ENCODE peak calls at places on chromosomes 6 and 20, in six cellular contexts. One of them, this sample, is unnamed.

GRCh38 chr6:88004707-88005106 is 42.9 kb upstream of the SPACA1 start:
- DNase-seq in uterus: no peak
- DNase-seq in mesendoderm: no peak
- DNase-seq in tibial artery: no peak
- DNase-seq in neural progenitor cell: no peak
- DNase-seq in psoas muscle: no peak
- DNase-seq in this sample: no peak

GRCh38 chr20:16580127-16580526 is 6.9 kb upstream of the KIF16B start:
- DNase-seq in uterus: no peak
- DNase-seq in mesendoderm: no peak
- DNase-seq in tibial artery: no peak
- DNase-seq in neural progenitor cell: peak; percentile 73
- DNase-seq in psoas muscle: no peak
- DNase-seq in this sample: no peak

GRCh38 chr20:34180460-34181108 is 60.6 kb upstream of the ASIP start:
- DNase-seq in uterus: no peak
- DNase-seq in mesendoderm: no peak
- DNase-seq in tibial artery: no peak
- DNase-seq in neural progenitor cell: no peak
- DNase-seq in psoas muscle: no peak
- DNase-seq in this sample: no peak

GRCh38 chr6:28208180-28208659 is 16.9 kb upstream of the ZSCAN9 start:
- DNase-seq in uterus: no peak
- DNase-seq in mesendoderm: peak; percentile 65
- DNase-seq in tibial artery: no peak
- DNase-seq in neural progenitor cell: peak; percentile 71
- DNase-seq in psoas muscle: no peak
- DNase-seq in this sample: no peak

GRCh38 chr6:41939848-41940758 is 1.5 kb downstream of the CCND3 start:
- DNase-seq in uterus: no peak
- DNase-seq in mesendoderm: peak; percentile 59
- DNase-seq in tibial artery: no peak
- DNase-seq in neural progenitor cell: peak; percentile 52
- DNase-seq in psoas muscle: no peak
- DNase-seq in this sample: no peak

GRCh38 chr6:144544266-144544830 is 259.2 kb downstream of the UTRN start:
- DNase-seq in uterus: no peak
- DNase-seq in mesendoderm: no peak
- DNase-seq in tibial artery: no peak
- DNase-seq in neural progenitor cell: no peak
- DNase-seq in psoas muscle: no peak
- DNase-seq in this sample: no peak

GRCh38 chr6:28474441-28475219 is 31.3 kb upstream of the ZSCAN23 start:
- DNase-seq in uterus: peak; percentile 22
- DNase-seq in mesendoderm: peak; percentile 94
- DNase-seq in tibial artery: no peak
- DNase-seq in neural progenitor cell: peak; percentile 78
- DNase-seq in psoas muscle: no peak
- DNase-seq in this sample: no peak

GRCh38 chr20:54162378-54162777 is 11.4 kb downstream of the CYP24A1 start:
- DNase-seq in uterus: no peak
- DNase-seq in mesendoderm: no peak
- DNase-seq in tibial artery: no peak
- DNase-seq in neural progenitor cell: no peak
- DNase-seq in psoas muscle: no peak
- DNase-seq in this sample: no peak

GRCh38 chr6:121651420-121651819 is 216.0 kb downstream of the GJA1 start:
- DNase-seq in uterus: no peak
- DNase-seq in mesendoderm: no peak
- DNase-seq in tibial artery: no peak
- DNase-seq in neural progenitor cell: no peak
- DNase-seq in psoas muscle: no peak
- DNase-seq in this sample: no peak

GRCh38 chr6:44041461-44042260 is 85.6 kb downstream of the MRPL14 start:
- DNase-seq in uterus: peak; percentile 91
- DNase-seq in mesendoderm: peak; percentile 98
- DNase-seq in tibial artery: peak; percentile 31
- DNase-seq in neural progenitor cell: no peak
- DNase-seq in psoas muscle: peak; percentile 52
- DNase-seq in this sample: peak; percentile 58

GRCh38 chr20:6892729-6893128 is 125.2 kb downstream of the BMP2 start:
- DNase-seq in uterus: no peak
- DNase-seq in mesendoderm: no peak
- DNase-seq in tibial artery: no peak
- DNase-seq in neural progenitor cell: no peak
- DNase-seq in psoas muscle: no peak
- DNase-seq in this sample: no peak

GRCh38 chr6:110329729-110330436 is 28.3 kb downstream of the METTL24 start:
- DNase-seq in uterus: no peak
- DNase-seq in mesendoderm: no peak
- DNase-seq in tibial artery: no peak
- DNase-seq in neural progenitor cell: no peak
- DNase-seq in psoas muscle: no peak
- DNase-seq in this sample: no peak

GRCh38 chr20:37123441-37123840 is 27.6 kb upstream of the RBL1 start:
- DNase-seq in uterus: no peak
- DNase-seq in mesendoderm: no peak
- DNase-seq in tibial artery: no peak
- DNase-seq in neural progenitor cell: no peak
- DNase-seq in psoas muscle: no peak
- DNase-seq in this sample: no peak

GRCh38 chr20:56171087-56172012 is 77.2 kb upstream of the MC3R start:
- DNase-seq in uterus: no peak
- DNase-seq in mesendoderm: peak; percentile 64
- DNase-seq in tibial artery: no peak
- DNase-seq in neural progenitor cell: peak; percentile 22
- DNase-seq in psoas muscle: no peak
- DNase-seq in this sample: no peak

GRCh38 chr6:125953502-125953875 is 3.1 kb upstream of the HINT3 start:
- DNase-seq in uterus: no peak
- DNase-seq in mesendoderm: peak; percentile 68
- DNase-seq in tibial artery: no peak
- DNase-seq in neural progenitor cell: peak; percentile 56
- DNase-seq in psoas muscle: no peak
- DNase-seq in this sample: no peak

GRCh38 chr20:25238319-25239037 is 9.4 kb upstream of the PYGB start:
- DNase-seq in uterus: no peak
- DNase-seq in mesendoderm: no peak
- DNase-seq in tibial artery: no peak
- DNase-seq in neural progenitor cell: no peak
- DNase-seq in psoas muscle: no peak
- DNase-seq in this sample: peak; percentile 54

GRCh38 chr20:44745560-44746366 is at the start of gene KCNK15:
- DNase-seq in uterus: peak; percentile 54
- DNase-seq in mesendoderm: peak; percentile 41
- DNase-seq in tibial artery: peak; percentile 64
- DNase-seq in neural progenitor cell: peak; percentile 68
- DNase-seq in psoas muscle: peak; percentile 67
- DNase-seq in this sample: peak; percentile 82

GRCh38 chr6:167558213-167558869 is 233.5 kb downstream of the TTLL2 start:
- DNase-seq in uterus: no peak
- DNase-seq in mesendoderm: no peak
- DNase-seq in tibial artery: no peak
- DNase-seq in neural progenitor cell: no peak
- DNase-seq in psoas muscle: no peak
- DNase-seq in this sample: no peak

GRCh38 chr6:111585241-111585968 is 20.3 kb downstream of the TRAF3IP2 start:
- DNase-seq in uterus: peak; percentile 76
- DNase-seq in mesendoderm: no peak
- DNase-seq in tibial artery: no peak
- DNase-seq in neural progenitor cell: no peak
- DNase-seq in psoas muscle: no peak
- DNase-seq in this sample: no peak

GRCh38 chr6:111926731-111927302 is 53.6 kb upstream of the FYN start:
- DNase-seq in uterus: no peak
- DNase-seq in mesendoderm: no peak
- DNase-seq in tibial artery: no peak
- DNase-seq in neural progenitor cell: no peak
- DNase-seq in psoas muscle: no peak
- DNase-seq in this sample: no peak

DNA sequence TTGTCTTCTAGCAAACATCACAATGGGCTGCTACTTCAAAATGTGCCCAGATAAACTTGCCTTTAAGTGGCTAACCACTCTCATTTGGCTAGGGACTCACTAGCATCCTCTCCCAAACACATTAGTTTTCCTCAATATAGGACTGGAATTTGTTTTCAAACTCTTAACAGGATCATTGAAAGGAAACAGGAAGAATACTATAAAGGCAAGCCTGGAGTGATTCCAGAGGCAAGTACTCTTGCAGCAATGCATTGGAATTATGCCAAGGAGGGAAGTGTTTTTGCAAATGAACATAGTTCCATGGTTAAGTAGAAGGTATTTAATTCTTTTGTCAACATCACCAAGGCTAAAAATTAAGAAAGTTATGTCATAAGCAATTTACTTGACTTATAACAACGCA is 12.2 kb downstream of the EPHA7 start:
- DNase-seq in uterus: no peak
- DNase-seq in mesendoderm: no peak
- DNase-seq in tibial artery: no peak
- DNase-seq in neural progenitor cell: no peak
- DNase-seq in psoas muscle: no peak
- DNase-seq in this sample: no peak
- H3K27ac ChIP-seq in uterus: no peak overlapping the region
- H3K27ac ChIP-seq in mesendoderm: no peak overlapping the region
- H3K27ac ChIP-seq in tibial artery: no peak overlapping the region
- H3K27ac ChIP-seq in neural progenitor cell: peak overlapping the region; percentile 60
- H3K27ac ChIP-seq in psoas muscle: no peak overlapping the region
- H3K27ac ChIP-seq in this sample: no peak overlapping the region

GRCh38 chr6:96014846-96015245 is 928 bp upstream of the FUT9 start:
- DNase-seq in uterus: no peak
- DNase-seq in mesendoderm: no peak
- DNase-seq in tibial artery: no peak
- DNase-seq in neural progenitor cell: no peak
- DNase-seq in psoas muscle: no peak
- DNase-seq in this sample: no peak

GRCh38 chr6:96015321-96015790 is 418 bp upstream of the FUT9 start:
- DNase-seq in uterus: no peak
- DNase-seq in mesendoderm: peak; percentile 86
- DNase-seq in tibial artery: no peak
- DNase-seq in neural progenitor cell: peak; percentile 92
- DNase-seq in psoas muscle: no peak
- DNase-seq in this sample: no peak

GRCh38 chr6:96013531-96013930 is 2.2 kb upstream of the FUT9 start:
- DNase-seq in uterus: no peak
- DNase-seq in mesendoderm: peak; percentile 55
- DNase-seq in tibial artery: no peak
- DNase-seq in neural progenitor cell: no peak
- DNase-seq in psoas muscle: no peak
- DNase-seq in this sample: no peak

GRCh38 chr6:96016781-96017180 is 1.0 kb downstream of the FUT9 start:
- DNase-seq in uterus: no peak
- DNase-seq in mesendoderm: peak; percentile 5
- DNase-seq in tibial artery: no peak
- DNase-seq in neural progenitor cell: no peak
- DNase-seq in psoas muscle: no peak
- DNase-seq in this sample: no peak

DNA sequence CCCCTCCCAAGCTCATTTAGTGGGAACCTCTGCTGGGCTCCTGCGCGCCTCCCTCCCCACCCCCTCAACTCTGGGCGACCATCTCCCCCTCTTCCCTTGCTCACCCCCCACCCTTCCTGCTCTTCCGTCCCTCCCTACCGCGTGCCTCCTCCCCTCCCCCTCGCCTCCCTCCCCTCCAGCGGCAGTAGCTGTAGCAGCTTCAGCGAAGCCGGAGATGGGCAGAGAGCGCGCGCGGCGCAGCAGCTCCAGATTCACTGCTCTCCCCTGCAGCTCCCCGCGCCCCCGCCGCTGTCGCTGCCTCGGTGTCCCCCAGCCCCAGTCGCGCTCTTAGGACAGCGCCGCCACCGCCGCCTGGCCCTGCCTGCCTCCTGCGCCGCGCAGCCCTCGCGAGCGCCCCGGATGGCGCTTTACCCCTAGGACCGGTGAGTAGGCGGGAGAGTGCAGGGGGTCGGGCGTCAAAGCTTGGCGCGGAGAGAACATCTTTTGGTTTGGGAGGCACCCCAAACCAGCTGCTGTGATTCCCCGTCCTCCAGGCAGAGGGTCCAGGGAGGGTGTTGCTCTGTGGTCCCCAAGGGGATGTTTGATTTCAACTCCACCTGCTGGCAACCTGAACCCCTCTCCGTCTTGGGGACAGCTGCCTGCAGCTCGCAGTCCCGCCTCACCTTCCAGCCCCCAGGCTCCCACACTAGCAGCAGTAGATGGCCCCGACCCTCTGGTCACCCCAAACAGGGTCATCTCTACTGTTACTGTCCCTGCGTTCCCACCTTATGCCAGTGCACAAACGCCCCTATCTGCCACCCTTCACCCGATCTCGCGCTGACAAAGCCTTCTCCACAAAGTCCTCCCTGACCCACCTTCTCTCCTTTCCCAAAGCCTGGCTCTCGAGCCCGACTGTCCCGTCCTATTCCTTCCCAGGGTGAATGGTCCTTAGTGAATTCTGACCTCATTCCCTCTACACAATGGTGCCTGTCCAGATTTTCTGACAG is at the start of gene FUT9:
- DNase-seq in uterus: no peak
- DNase-seq in mesendoderm: peak; percentile 82
- DNase-seq in tibial artery: no peak
- DNase-seq in neural progenitor cell: peak; percentile 94
- DNase-seq in psoas muscle: no peak
- DNase-seq in this sample: peak; percentile 53
- H3K4me3 ChIP-seq in uterus: no peak within 1 kb of the TSS
- H3K4me3 ChIP-seq in mesendoderm: peak within 1 kb of the TSS; percentile 47
- H3K4me3 ChIP-seq in tibial artery: peak within 1 kb of the TSS; percentile 25
- H3K4me3 ChIP-seq in neural progenitor cell: peak within 1 kb of the TSS; percentile 59
- H3K4me3 ChIP-seq in psoas muscle: no peak within 1 kb of the TSS
- H3K4me3 ChIP-seq in this sample: peak within 1 kb of the TSS; percentile 16

GRCh38 chr6:21827425-21828192 is 234.1 kb downstream of the SOX4 start:
- DNase-seq in uterus: no peak
- DNase-seq in mesendoderm: no peak
- DNase-seq in tibial artery: no peak
- DNase-seq in neural progenitor cell: no peak
- DNase-seq in psoas muscle: no peak
- DNase-seq in this sample: no peak

GRCh38 chr6:21826031-21826430 is 232.5 kb downstream of the SOX4 start:
- DNase-seq in uterus: no peak
- DNase-seq in mesendoderm: peak; percentile 93
- DNase-seq in tibial artery: no peak
- DNase-seq in neural progenitor cell: peak; percentile 57
- DNase-seq in psoas muscle: no peak
- DNase-seq in this sample: no peak

GRCh38 chr6:21824431-21825180 is 231.1 kb downstream of the SOX4 start:
- DNase-seq in uterus: no peak
- DNase-seq in mesendoderm: no peak
- DNase-seq in tibial artery: no peak
- DNase-seq in neural progenitor cell: no peak
- DNase-seq in psoas muscle: no peak
- DNase-seq in this sample: no peak

GRCh38 chr6:21828689-21829088 is 235.1 kb downstream of the SOX4 start:
- DNase-seq in uterus: no peak
- DNase-seq in mesendoderm: peak; percentile 52
- DNase-seq in tibial artery: no peak
- DNase-seq in neural progenitor cell: no peak
- DNase-seq in psoas muscle: no peak
- DNase-seq in this sample: no peak

GRCh38 chr6:21826460-21826859 is 232.9 kb downstream of the SOX4 start:
- DNase-seq in uterus: no peak
- DNase-seq in mesendoderm: no peak
- DNase-seq in tibial artery: no peak
- DNase-seq in neural progenitor cell: no peak
- DNase-seq in psoas muscle: no peak
- DNase-seq in this sample: no peak
- H3K4me1 ChIP-seq in uterus: no peaks in the 10 kb centered on the region
- H3K4me1 ChIP-seq in mesendoderm: peaks cover 23% of the 10 kb centered on the region
- H3K4me1 ChIP-seq in tibial artery: no peaks in the 10 kb centered on the region
- H3K4me1 ChIP-seq in neural progenitor cell: peaks cover 39% of the 10 kb centered on the region
- H3K4me1 ChIP-seq in psoas muscle: no peaks in the 10 kb centered on the region
- H3K4me1 ChIP-seq in this sample: no peaks in the 10 kb centered on the region

GRCh38 chr6:139219746-139220145 is 72.1 kb downstream of the TXLNB start:
- DNase-seq in uterus: no peak
- DNase-seq in mesendoderm: no peak
- DNase-seq in tibial artery: no peak
- DNase-seq in neural progenitor cell: no peak
- DNase-seq in psoas muscle: no peak
- DNase-seq in this sample: no peak
- H3K27ac ChIP-seq in uterus: no peak overlapping the region
- H3K27ac ChIP-seq in mesendoderm: no peak overlapping the region
- H3K27ac ChIP-seq in tibial artery: peak overlapping the region; percentile 4
- H3K27ac ChIP-seq in neural progenitor cell: no peak overlapping the region
- H3K27ac ChIP-seq in psoas muscle: peak overlapping the region; percentile 84
- H3K27ac ChIP-seq in this sample: peak overlapping the region; percentile 57